ENCODE peak calls at places on chromosomes 11 and 22, in seven cellular contexts. Y is stimulated activated naive CD8-positive, alpha-beta T cell treated with anti-CD3 and anti-CD28 coated beads, Interleukin-15, Interleukin-2, amounts not matched to agents 100 U/mL and 50 U/mL, for 24 hours; F is non-pigmented ciliary epithelial cell; T is Karpas-422; J is fibroblast of pulmonary artery; R is thoracic aorta; W is activated CD4-positive, alpha-beta T cell treated with anti-CD3 and anti-CD28 coated beads for 24 hours. N is an unnamed sample.

GRCh38 chr11:7571640-7572000 is 57.8 kb downstream of the PPFIBP2 start:
- DNase-seq in T (peak), J (peak), F (no peak), Y (peak), W (no peak), R (no peak), N (peak)

GRCh38 chr11:45142241-45142885 is 4.1 kb upstream of the PRDM11 start:
- DNase-seq in F (no peak), T (no peak), J (peak), R (no peak), Y (no peak), W (no peak), N (no peak)

GRCh38 chr11:96267490-96268010 is 75.4 kb downstream of the MAML2 start:
- DNase-seq in R (no peak), F (no peak), W (peak), J (peak), T (no peak), Y (peak), N (no peak)

GRCh38 chr11:118703563-118704106 is 24.2 kb upstream of the TREH start:
- DNase-seq in Y (no peak), F (no peak), R (no peak), T (no peak), J (no peak), W (no peak), N (no peak)

GRCh38 chr11:77103319-77103718 is 679 bp downstream of the OMP start:
- DNase-seq in R (no peak), T (no peak), W (no peak), J (no peak), Y (no peak), F (no peak), N (no peak)

GRCh38 chr22:48371391-48371790 is 1456.3 kb downstream of the BRD1 start:
- DNase-seq in F (no peak), T (no peak), W (no peak), J (no peak), R (no peak), Y (no peak), N (no peak)

GRCh38 chr11:92330114-92330513 is 105.5 kb downstream of the FAT3 start:
- DNase-seq in R (no peak), T (no peak), F (no peak), Y (no peak), W (no peak), J (no peak), N (no peak)

GRCh38 chr22:32030508-32031247 is 12.4 kb upstream of the SLC5A1 start:
- DNase-seq in W (no peak), T (no peak), Y (no peak), F (no peak), J (no peak), R (no peak), N (no peak)

GRCh38 chr11:120652705-120653335 is 141.3 kb downstream of the GRIK4 start:
- DNase-seq in W (no peak), R (no peak), F (no peak), Y (no peak), T (peak), J (peak), N (peak)

GRCh38 chr11:126394036-126394435 is 38.5 kb downstream of the ST3GAL4 start:
- DNase-seq in R (no peak), J (no peak), F (no peak), Y (no peak), W (no peak), T (no peak), N (no peak)

GRCh38 chr22:19173047-19174035 is 5.2 kb downstream of the SLC25A1 start:
- DNase-seq in J (no peak), F (no peak), Y (no peak), R (no peak), T (peak), W (no peak), N (no peak)

GRCh38 chr11:32087602-32088001 is 3.3 kb upstream of the RCN1 start:
- DNase-seq in Y (no peak), W (no peak), R (no peak), F (peak), J (peak), T (no peak), N (no peak)

GRCh38 chr22:21989049-21989448 is 6.5 kb upstream of the TOP3B start:
- DNase-seq in J (no peak), R (no peak), W (no peak), F (no peak), T (no peak), Y (no peak), N (no peak)